ENCODE peak calls at places on chromosomes 5 and 9, in seven cellular contexts. Y is omental fat pad; X is psoas muscle; J is adipocyte; P is activated CD4-positive, alpha-beta T cell treated with anti-CD3 and anti-CD28 coated beads, Interleukin-2, amount 10 ng/mL, durations not matched to agents 7 days and 5 days; G is cardiac muscle cell; V is GM10248. W is an unnamed sample.

GRCh38 chr5:35938518-35939227 is at the start of gene CAPSL:
- DNase-seq in Y (no peak), G (peak; percentile 68), X (no peak), P (no peak), V (no peak), J (peak; percentile 54), W (no peak)

GRCh38 chr9:12935714-12936113 is 160.9 kb downstream of the LURAP1L start:
- DNase-seq in P (no peak), J (peak; percentile 81), Y (no peak), G (peak; percentile 94), X (no peak), V (no peak), W (no peak)

GRCh38 chr9:34377402-34377741 is 674 bp upstream of the MYORG start:
- DNase-seq in Y (peak; percentile 16), P (no peak), V (peak; percentile 16), J (no peak), G (no peak), X (peak; percentile 72), W (no peak)

GRCh38 chr5:150600951-150601773 is 39.3 kb upstream of the SYNPO start:
- DNase-seq in Y (no peak), J (peak; percentile 75), G (peak; percentile 31), V (no peak), X (no peak), P (no peak), W (no peak)

GRCh38 chr9:124137009-124137943 is 120.5 kb upstream of the NEK6 start:
- DNase-seq in J (no peak), Y (no peak), G (peak; percentile 52), P (no peak), V (peak; percentile 77), X (peak; percentile 83), W (no peak)

GRCh38 chr9:135081731-135082130 is 5.7 kb upstream of the OLFM1 start:
- DNase-seq in G (no peak), V (no peak), X (no peak), Y (no peak), P (no peak), J (no peak), W (no peak)

GRCh38 chr5:61100425-61100824 is 61.8 kb downstream of the SMIM15 start:
- DNase-seq in J (no peak), X (no peak), G (no peak), V (no peak), Y (no peak), P (no peak), W (no peak)

GRCh38 chr5:122137702-122138101 is 8.4 kb downstream of the ZNF474 start:
- DNase-seq in V (no peak), X (no peak), P (peak; percentile 41), J (no peak), Y (no peak), G (no peak), W (no peak)

GRCh38 chr5:25006734-25007133 is 362.0 kb upstream of the CDH10 start:
- DNase-seq in P (no peak), G (no peak), V (no peak), J (peak; percentile 76), X (no peak), Y (no peak), W (no peak)

GRCh38 chr9:21841133-21841532 is 38.7 kb downstream of the MTAP start:
- DNase-seq in G (no peak), X (no peak), J (no peak), Y (no peak), V (no peak), P (no peak), W (no peak)

GRCh38 chr9:127112683-127113539 is 9.5 kb downstream of the ANGPTL2 start:
- DNase-seq in P (no peak), G (no peak), V (no peak), X (no peak), Y (no peak), J (no peak), W (no peak)

GRCh38 chr5:103041071-103041676 is 78.8 kb downstream of the GIN1 start:
- DNase-seq in V (peak; percentile 16), G (peak; percentile 74), P (no peak), Y (no peak), J (peak; percentile 75), X (no peak), W (no peak)

GRCh38 chr5:32753051-32753450 is 41.9 kb downstream of the NPR3 start:
- DNase-seq in Y (no peak), V (no peak), X (no peak), J (peak; percentile 88), P (no peak), G (peak; percentile 38), W (no peak)

GRCh38 chr9:2017459-2018161 is 2.5 kb downstream of the SMARCA2 start:
- DNase-seq in X (peak; percentile 89), P (peak; percentile 85), Y (peak; percentile 36), G (peak; percentile 84), J (peak; percentile 92), V (peak; percentile 79), W (peak; percentile 81)

GRCh38 chr5:135913713-135914626 is 18.3 kb upstream of the IL9 start:
- DNase-seq in G (no peak), V (no peak), X (no peak), P (no peak), J (no peak), Y (no peak), W (no peak)

GRCh38 chr5:118580959-118581358 is 407.4 kb downstream of the DTWD2 start:
- DNase-seq in Y (no peak), X (no peak), P (no peak), G (peak; percentile 6), V (no peak), J (peak; percentile 87), W (no peak)

GRCh38 chr5:176365663-176366574 is 632 bp downstream of the ARL10 start:
- DNase-seq in X (peak; percentile 73), Y (no peak), V (peak; percentile 52), P (peak; percentile 24), J (peak; percentile 84), G (peak; percentile 47), W (peak; percentile 59)

GRCh38 chr9:125748511-125749099 is 1.4 kb downstream of the PBX3 start:
- DNase-seq in J (peak; percentile 33), P (peak; percentile 19), Y (no peak), V (no peak), G (no peak), X (peak; percentile 48), W (no peak)

GRCh38 chr9:133433351-133433843 is 11.2 kb downstream of the ADAMTS13 start:
- DNase-seq in G (no peak), V (no peak), J (no peak), P (no peak), X (no peak), Y (no peak), W (no peak)

GRCh38 chr5:115785395-115786009 is 31.0 kb downstream of the CDO1 start:
- DNase-seq in Y (no peak), J (no peak), X (no peak), G (peak; percentile 11), P (no peak), V (no peak), W (no peak)

GRCh38 chr5:29054282-29054681 is 2015.9 kb upstream of the CDH9 start:
- DNase-seq in Y (no peak), X (no peak), P (no peak), G (no peak), V (no peak), J (no peak), W (no peak)

GRCh38 chr9:37187269-37187668 is 66.9 kb downstream of the ZCCHC7 start:
- DNase-seq in J (no peak), Y (no peak), X (no peak), G (no peak), P (no peak), V (no peak), W (no peak)

GRCh38 chr9:130129425-130130061 is 42.7 kb upstream of the NCS1 start:
- DNase-seq in G (peak; percentile 34), X (no peak), V (no peak), J (no peak), Y (no peak), P (peak; percentile 13), W (no peak)

GRCh38 chr5:175493726-175494125 is 15.4 kb downstream of the SFXN1 start:
- DNase-seq in X (no peak), V (no peak), J (no peak), P (no peak), G (no peak), Y (no peak), W (no peak)

GRCh38 chr5:5419291-5420210 is 2.9 kb upstream of the ICE1 start:
- DNase-seq in Y (no peak), G (peak; percentile 74), V (peak; percentile 40), J (peak; percentile 73), X (no peak), P (no peak), W (no peak)

GRCh38 chr9:8553444-8553843 is 753.9 kb upstream of the DMAC1 start:
- DNase-seq in X (no peak), V (no peak), J (no peak), G (no peak), P (no peak), Y (no peak), W (no peak)

GRCh38 chr5:123776761-123777160 is 264.8 kb downstream of the CSNK1G3 start:
- DNase-seq in J (peak; percentile 48), Y (no peak), V (no peak), G (peak; percentile 46), X (no peak), P (no peak), W (no peak)

GRCh38 chr5:32710859-32711692 is at the start of gene NPR3:
- DNase-seq in G (peak; percentile 48), J (peak; percentile 89), P (no peak), X (no peak), Y (no peak), V (no peak), W (no peak)

GRCh38 chr9:6703898-6704639 is 53.7 kb upstream of the KDM4C start:
- DNase-seq in X (peak; percentile 93), P (peak; percentile 89), V (peak; percentile 95), Y (peak; percentile 75), G (peak; percentile 93), J (peak; percentile 54), W (peak; percentile 88)

GRCh38 chr5:139376364-139376763 is 6.7 kb downstream of the SLC23A1 start:
- DNase-seq in G (no peak), P (no peak), J (no peak), V (no peak), X (no peak), Y (no peak), W (no peak)

GRCh38 chr5:137871571-137871970 is 3.9 kb downstream of the MYOT start:
- DNase-seq in V (no peak), Y (no peak), P (no peak), X (no peak), J (no peak), G (no peak), W (no peak)

GRCh38 chr9:129058965-129059795 is 21.7 kb upstream of the DOLPP1 start:
- DNase-seq in P (no peak), J (no peak), Y (no peak), V (no peak), G (peak; percentile 34), X (no peak), W (no peak)

GRCh38 chr9:126695186-126696090 is 81.7 kb downstream of the LMX1B start:
- DNase-seq in P (no peak), G (no peak), Y (no peak), J (no peak), X (peak; percentile 19), V (no peak), W (no peak)

GRCh38 chr5:149447373-149448367 is 68.6 kb upstream of the IL17B start:
- DNase-seq in G (peak; percentile 54), Y (no peak), P (no peak), X (no peak), V (no peak), J (no peak), W (no peak)

GRCh38 chr5:162209005-162209605 is 141.5 kb downstream of the GABRG2 start:
- DNase-seq in V (peak; percentile 28), Y (no peak), G (peak; percentile 0), P (no peak), X (no peak), J (peak; percentile 4), W (peak; percentile 11)

GRCh38 chr5:143860211-143860610 is 48.2 kb downstream of the HMHB1 start:
- DNase-seq in J (no peak), Y (no peak), X (no peak), V (peak; percentile 12), P (no peak), G (no peak), W (no peak)

GRCh38 chr5:113224605-113225065 is 210.2 kb downstream of the TSSK1B start:
- DNase-seq in J (no peak), Y (no peak), G (no peak), P (no peak), V (no peak), X (no peak), W (no peak)

GRCh38 chr5:39016587-39017275 is 57.5 kb downstream of the RICTOR start:
- DNase-seq in P (no peak), Y (no peak), V (no peak), G (no peak), J (peak; percentile 73), X (no peak), W (no peak)